ENCODE peak calls at places on chromosomes 11 and 22, in four cellular contexts. P is stimulated activated CD8-positive, alpha-beta memory T cell treated with anti-CD3 and anti-CD28 coated beads, Interleukin-4, amount 100 ng/mL, for 1 hour; I is hypothalamus; H is transverse colon. W is an unnamed sample.

GRCh38 chr11:5665051-5665450 is 19.8 kb downstream of the TRIM5 start:
- DNase-seq in P (no peak), I (no peak), H (no peak), W (no peak)

GRCh38 chr11:126878892-126879291 is 121.7 kb downstream of the KIRREL3 start:
- DNase-seq in P (no peak), I (no peak), H (no peak), W (no peak)

GRCh38 chr11:71252782-71253730 is 679 bp upstream of the SHANK2 start:
- DNase-seq in P (no peak), I (no peak), H (peak; percentile 53), W (no peak)

GRCh38 chr11:13051257-13051656 is 42.1 kb downstream of the RASSF10 start:
- DNase-seq in P (no peak), I (no peak), H (no peak), W (no peak)

GRCh38 chr11:77361184-77361583 is 59.7 kb upstream of the GDPD4 start:
- DNase-seq in P (no peak), I (no peak), H (no peak), W (no peak)

GRCh38 chr11:115500547-115501503 is 3.4 kb downstream of the CADM1 start:
- DNase-seq in P (no peak), I (no peak), H (no peak), W (no peak)

GRCh38 chr22:47067911-47068654 is 305.6 kb downstream of the TBC1D22A start:
- DNase-seq in P (no peak), I (no peak), H (peak; percentile 1), W (no peak)

GRCh38 chr11:3849297-3849874 is 6.1 kb upstream of the STIM1 start:
- DNase-seq in P (no peak), I (no peak), H (no peak), W (no peak)

GRCh38 chr22:50083462-50084081 is 1.7 kb downstream of the MLC1 start:
- DNase-seq in P (no peak), I (no peak), H (no peak), W (peak; percentile 53)

GRCh38 chr11:105111145-105111944 is 28.2 kb downstream of the CARD18 start:
- DNase-seq in P (no peak), I (no peak), H (no peak), W (no peak)

GRCh38 chr11:14520902-14521151 is 641 bp upstream of the PSMA1 start:
- DNase-seq in P (no peak), I (no peak), H (no peak), W (no peak)

GRCh38 chr22:38953577-38954413 is 3.6 kb upstream of the APOBEC3A start:
- DNase-seq in P (no peak), I (no peak), H (peak; percentile 75), W (peak; percentile 86)

GRCh38 chr11:122101625-122102291 is 14.3 kb downstream of the BLID start:
- DNase-seq in P (no peak), I (peak; percentile 20), H (peak; percentile 28), W (no peak)

GRCh38 chr11:44309483-44310197 is at the start of gene ALX4:
- DNase-seq in P (no peak), I (no peak), H (no peak), W (no peak)

GRCh38 chr11:13303668-13304649 is 26.4 kb downstream of the BMAL1 start:
- DNase-seq in P (no peak), I (no peak), H (no peak), W (no peak)

GRCh38 chr11:102560555-102561011 is 30.0 kb upstream of the MMP7 start:
- DNase-seq in P (no peak), I (no peak), H (peak; percentile 15), W (no peak)

GRCh38 chr22:36383110-36383581 is 4.6 kb downstream of the MYH9 start:
- DNase-seq in P (no peak), I (no peak), H (peak; percentile 83), W (peak; percentile 85)

GRCh38 chr11:1389932-1390587 is at the start of gene BRSK2:
- DNase-seq in P (no peak), I (no peak), H (no peak), W (no peak)

GRCh38 chr11:46677169-46677568 is 23.2 kb downstream of the ARHGAP1 start:
- DNase-seq in P (no peak), I (no peak), H (no peak), W (no peak)

GRCh38 chr22:39097098-39098020 is at the start of gene APOBEC3H:
- DNase-seq in P (no peak), I (no peak), H (peak; percentile 41), W (peak; percentile 78)

GRCh38 chr22:30280495-30280894 is 8.8 kb downstream of the CASTOR1 start:
- DNase-seq in P (no peak), I (no peak), H (no peak), W (no peak)

GRCh38 chr11:82969811-82970210 is 68.3 kb downstream of the DDIAS start:
- DNase-seq in P (no peak), I (no peak), H (no peak), W (no peak)

GRCh38 chr22:17143101-17143500 is 16.0 kb downstream of the HDHD5 start:
- DNase-seq in P (no peak), I (no peak), H (no peak), W (no peak)

GRCh38 chr11:11584446-11584810 is 37.4 kb downstream of the GALNT18 start:
- DNase-seq in P (no peak), I (no peak), H (no peak), W (no peak)

GRCh38 chr22:45645526-45646414 is 25.9 kb upstream of the ATXN10 start:
- DNase-seq in P (peak; percentile 55), I (peak; percentile 26), H (peak; percentile 81), W (peak; percentile 83)

GRCh38 chr11:122232985-122233384 is 117.0 kb upstream of the BLID start:
- DNase-seq in P (no peak), I (no peak), H (no peak), W (no peak)

GRCh38 chr11:72430743-72431570 is 3.4 kb downstream of the CLPB start:
- DNase-seq in P (no peak), I (no peak), H (no peak), W (no peak)

GRCh38 chr11:127226376-127226775 is 225.8 kb upstream of the KIRREL3 start:
- DNase-seq in P (no peak), I (no peak), H (no peak), W (no peak)

GRCh38 chr11:58028687-58029411 is 1.9 kb upstream of the OR6Q1 start:
- DNase-seq in P (no peak), I (no peak), H (no peak), W (no peak)

GRCh38 chr22:27775087-27775697 is 26.4 kb downstream of the MN1 start:
- DNase-seq in P (no peak), I (no peak), H (no peak), W (no peak)

GRCh38 chr22:39144101-39144815 is 8.2 kb downstream of the CBX7 start:
- DNase-seq in P (peak; percentile 28), I (no peak), H (peak; percentile 74), W (peak; percentile 92)

GRCh38 chr22:39710380-39711117 is 140.0 kb downstream of the CACNA1I start:
- DNase-seq in P (no peak), I (no peak), H (no peak), W (no peak)

GRCh38 chr11:66417000-66417399 is 3.8 kb upstream of the NPAS4 start:
- DNase-seq in P (no peak), I (no peak), H (no peak), W (no peak)

GRCh38 chr22:42418811-42419243 is 13.4 kb downstream of the NFAM1 start:
- DNase-seq in P (no peak), I (no peak), H (no peak), W (no peak)

W was measured in natural killer cell treated with Interleukin-12 subunit alpha and Interleukin-12 subunit beta and Interleukin-15 and Interleukin-18, amount 100 ng/mL, for 72 hours.